ENCODE peak calls at places on chromosomes 3 and 15, in nine cellular contexts. U, S, D, H, F, B, Z, V and G are unnamed samples.
A peak's percentile ranks its signal among the peaks of the same experiment; 100 is the strongest.

GRCh38 chr3:174859756-174860155 is 622 bp downstream of the NAALADL2 start:
- DNase-seq in U (no peak), Z (no peak), F (no peak), B (no peak), V (no peak), D (no peak), S (no peak), H (no peak), G (no peak)

GRCh38 chr3:38989932-38990510 is 61.7 kb downstream of the SCN11A start:
- DNase-seq in B (no peak), V (no peak), F (no peak), H (no peak), D (no peak), Z (no peak), S (no peak), U (no peak), G (no peak)

GRCh38 chr3:77815467-77815866 is 775.6 kb downstream of the ROBO2 start:
- DNase-seq in S (no peak), U (no peak), F (no peak), D (no peak), B (no peak), Z (no peak), H (peak; percentile 28), V (no peak), G (no peak)

GRCh38 chr3:37628711-37629301 is 232.9 kb upstream of the CTDSPL start:
- DNase-seq in H (no peak), Z (no peak), V (no peak), D (no peak), S (no peak), U (no peak), F (peak; percentile 20), B (no peak), G (peak; percentile 28)

GRCh38 chr3:132726341-132726823 is 4.2 kb upstream of the NPHP3 start:
- DNase-seq in U (no peak), Z (no peak), H (peak; percentile 32), S (no peak), F (peak; percentile 22), B (no peak), V (no peak), D (peak; percentile 7), G (no peak)

GRCh38 chr3:32640939-32641725 is 43.9 kb upstream of the CNOT10 start:
- DNase-seq in F (peak; percentile 27), Z (no peak), H (no peak), U (no peak), V (no peak), D (no peak), B (peak; percentile 61), S (no peak), G (no peak)

GRCh38 chr3:159128628-159129027 is 326.8 kb downstream of the MFSD1 start:
- DNase-seq in H (no peak), S (no peak), D (no peak), U (no peak), Z (no peak), F (no peak), B (no peak), V (no peak), G (no peak)

GRCh38 chr3:132205609-132206008 is 111.6 kb upstream of the ACP3 start:
- DNase-seq in S (no peak), Z (no peak), D (no peak), H (no peak), U (no peak), F (no peak), B (no peak), V (no peak), G (no peak)

GRCh38 chr3:38585791-38586420 is 63.6 kb downstream of the SCN5A start:
- DNase-seq in B (peak; percentile 48), H (no peak), F (no peak), D (no peak), Z (no peak), V (no peak), U (no peak), S (peak; percentile 9), G (peak; percentile 57)

GRCh38 chr3:71725279-71725991 is at the start of gene EIF4E3:
- DNase-seq in Z (no peak), U (peak; percentile 76), H (peak; percentile 53), B (no peak), V (no peak), D (peak; percentile 54), F (peak; percentile 4), S (peak; percentile 44), G (peak; percentile 79)

GRCh38 chr3:39050020-39050419 is 1.7 kb downstream of the SCN11A start:
- DNase-seq in D (no peak), Z (no peak), F (no peak), B (no peak), H (no peak), U (no peak), S (no peak), V (no peak), G (no peak)

GRCh38 chr3:72567474-72567873 is 280.8 kb downstream of the SHQ1 start:
- DNase-seq in F (no peak), V (no peak), S (no peak), H (no peak), Z (no peak), D (no peak), B (no peak), U (no peak), G (no peak)

GRCh38 chr15:28096411-28096719 is 2.8 kb downstream of the OCA2 start:
- DNase-seq in F (no peak), Z (no peak), D (no peak), U (no peak), V (no peak), H (no peak), S (no peak), B (no peak), G (no peak)

GRCh38 chr15:87619161-87619960 is 637.2 kb downstream of the NTRK3 start:
- DNase-seq in B (no peak), Z (peak; percentile 82), F (peak; percentile 44), S (no peak), V (peak; percentile 7), U (no peak), D (no peak), H (no peak), G (no peak)

GRCh38 chr3:18389108-18389733 is 35.9 kb downstream of the SATB1 start:
- DNase-seq in F (peak; percentile 5), Z (no peak), U (no peak), D (no peak), H (peak; percentile 45), V (no peak), B (no peak), S (no peak), G (no peak)

GRCh38 chr15:58203537-58203936 is 65.4 kb downstream of the AQP9 start:
- DNase-seq in F (peak; percentile 99), S (no peak), V (no peak), D (no peak), Z (peak; percentile 95), B (no peak), U (no peak), H (no peak), G (no peak)

GRCh38 chr15:65833501-65834220 is 35.6 kb upstream of the RAB11A start:
- DNase-seq in V (no peak), H (peak; percentile 11), Z (no peak), U (no peak), B (no peak), D (no peak), S (peak; percentile 43), F (no peak), G (no peak)

GRCh38 chr3:158539414-158540014 is 31.5 kb upstream of the MLF1 start:
- DNase-seq in V (no peak), Z (peak; percentile 45), B (no peak), U (no peak), D (peak; percentile 6), S (peak; percentile 34), F (peak; percentile 58), H (peak; percentile 72), G (no peak)

GRCh38 chr3:179181021-179181472 is 32.9 kb downstream of the PIK3CA start:
- DNase-seq in H (no peak), Z (no peak), F (peak; percentile 63), D (no peak), B (no peak), S (no peak), U (no peak), V (no peak), G (no peak)

GRCh38 chr3:11288021-11288491 is 15.9 kb downstream of the ATG7 start:
- DNase-seq in B (no peak), V (no peak), Z (no peak), S (no peak), F (peak; percentile 51), D (no peak), H (no peak), U (no peak), G (no peak)
- H3K27ac ChIP-seq in B (peak overlapping the region; percentile 72), V (peak overlapping the region; percentile 80), Z (peak overlapping the region; percentile 82), S (peak overlapping the region; percentile 64), F (peak overlapping the region; percentile 96), D (peak overlapping the region; percentile 73), H (no peak overlapping the region), U (no peak overlapping the region), G (peak overlapping the region; percentile 82)

GRCh38 chr3:65978116-65978515 is 60.6 kb downstream of the MAGI1 start:
- DNase-seq in U (no peak), S (no peak), B (no peak), Z (no peak), F (no peak), V (no peak), H (no peak), D (no peak), G (no peak)

GRCh38 chr3:65971281-65972252 is 67.2 kb downstream of the MAGI1 start:
- DNase-seq in B (no peak), H (no peak), U (no peak), S (no peak), V (no peak), F (no peak), D (no peak), Z (peak; percentile 29), G (no peak)

GRCh38 chr3:65972765-65973164 is 66.0 kb downstream of the MAGI1 start:
- DNase-seq in U (no peak), V (no peak), F (no peak), B (no peak), H (no peak), Z (no peak), S (no peak), D (no peak), G (no peak)

GRCh38 chr3:65975031-65975430 is 63.7 kb downstream of the MAGI1 start:
- DNase-seq in B (no peak), D (no peak), Z (no peak), V (no peak), H (no peak), S (no peak), F (no peak), U (no peak), G (no peak)

GRCh38 chr3:65974505-65974904 is 64.2 kb downstream of the MAGI1 start:
- DNase-seq in S (no peak), B (no peak), Z (peak; percentile 53), V (no peak), H (no peak), U (no peak), D (no peak), F (no peak), G (no peak)
- TF ChIP-seq CTCF in S (no peak), B (no peak), Z (peak; percentile 57), V (no peak), H (no peak), U (no peak), D (no peak), F (no peak), G (no peak)

GRCh38 chr3:140206196-140207040 is 271.4 kb downstream of the CLSTN2 start:
- DNase-seq in U (no peak), V (no peak), D (no peak), H (peak; percentile 88), B (no peak), F (peak; percentile 18), S (no peak), Z (peak; percentile 52), G (no peak)
- H3K27ac ChIP-seq in U (no peak overlapping the region), V (no peak overlapping the region), D (no peak overlapping the region), H (no peak overlapping the region), B (no peak overlapping the region), F (no peak overlapping the region), S (no peak overlapping the region), Z (no peak overlapping the region), G (no peak overlapping the region)

GRCh38 chr3:63662500-63662899 is 10.0 kb downstream of the SNTN start:
- DNase-seq in D (no peak), F (no peak), Z (no peak), V (no peak), B (no peak), S (no peak), U (no peak), H (peak; percentile 33), G (no peak)
- TF ChIP-seq CTCF in D (no peak), F (peak; percentile 10), Z (no peak), V (no peak), B (no peak), S (no peak), U (no peak), H (no peak), G (no peak)